ENCODE peak calls at places on chromosome X, in five cellular contexts. L, V, X, S and W are unnamed samples.
A peak's percentile ranks its signal among the peaks of the same experiment; 100 is the strongest.

GRCh38 chrX:65596270-65596669 is 61.7 kb upstream of the LAS1L start:
- DNase-seq in L (no peak), V (no peak), X (no peak), S (peak; percentile 34), W (no peak)

GRCh38 chrX:84044051-84044450 is 143.9 kb downstream of the RPS6KA6 start:
- DNase-seq in L (no peak), V (no peak), X (no peak), S (peak; percentile 1), W (no peak)

GRCh38 chrX:98448524-98448923 is 1564.8 kb downstream of the RPA4 start:
- DNase-seq in L (no peak), V (no peak), X (no peak), S (no peak), W (no peak)

GRCh38 chrX:925094-925493 is 287.4 kb downstream of the CRLF2 start:
- DNase-seq in L (no peak), V (no peak), X (no peak), S (no peak), W (no peak)

GRCh38 chrX:136577562-136577961 is 45.5 kb downstream of the VGLL1 start:
- DNase-seq in L (peak; percentile 77), V (peak; percentile 11), X (no peak), S (peak; percentile 19), W (peak; percentile 65)

GRCh38 chrX:16138108-16138427 is 14.7 kb downstream of the GRPR start:
- DNase-seq in L (no peak), V (no peak), X (no peak), S (no peak), W (peak; percentile 2)

GRCh38 chrX:68693481-68694410 is 46.3 kb downstream of the STARD8 start:
- DNase-seq in L (no peak), V (no peak), X (no peak), S (no peak), W (peak; percentile 73)

GRCh38 chrX:110159865-110160264 is 157.0 kb downstream of the TMEM164 start:
- DNase-seq in L (no peak), V (no peak), X (no peak), S (no peak), W (no peak)

GRCh38 chrX:69158166-69159040 is 6.8 kb downstream of the PJA1 start:
- DNase-seq in L (peak; percentile 69), V (no peak), X (no peak), S (peak; percentile 77), W (no peak)